ENCODE peak calls at places on chromosome 6, in seven cellular contexts. One of them, this sample, is unnamed.

GRCh38 chr6:29696147-29697129 is 15.5 kb upstream of the ZFP57 start:
- DNase-seq in ELR: peak
- DNase-seq in SW480: no peak
- DNase-seq in astrocyte of the hippocampus: no peak
- DNase-seq in HCT116: no peak
- DNase-seq in K562: peak
- DNase-seq in NCI-H1417 treated with DMSO at 0.1 percent for 48 hours: no peak
- DNase-seq in this sample: no peak

GRCh38 chr6:169966312-169967181 is 215.1 kb downstream of the ERMARD start:
- DNase-seq in ELR: no peak
- DNase-seq in SW480: no peak
- DNase-seq in astrocyte of the hippocampus: no peak
- DNase-seq in HCT116: no peak
- DNase-seq in K562: no peak
- DNase-seq in NCI-H1417 treated with DMSO at 0.1 percent for 48 hours: no peak
- DNase-seq in this sample: no peak

GRCh38 chr6:144335914-144336313 is 50.8 kb downstream of the UTRN start:
- DNase-seq in ELR: peak
- DNase-seq in SW480: peak
- DNase-seq in astrocyte of the hippocampus: no peak
- DNase-seq in HCT116: peak
- DNase-seq in K562: no peak
- DNase-seq in NCI-H1417 treated with DMSO at 0.1 percent for 48 hours: no peak
- DNase-seq in this sample: no peak

GRCh38 chr6:17354700-17355403 is 38.5 kb upstream of the CAP2 start:
- DNase-seq in ELR: peak
- DNase-seq in SW480: peak
- DNase-seq in astrocyte of the hippocampus: peak
- DNase-seq in HCT116: peak
- DNase-seq in K562: no peak
- DNase-seq in NCI-H1417 treated with DMSO at 0.1 percent for 48 hours: no peak
- DNase-seq in this sample: no peak

GRCh38 chr6:170067923-170068360 is 222.9 kb downstream of the DLL1 start:
- DNase-seq in ELR: no peak
- DNase-seq in SW480: no peak
- DNase-seq in astrocyte of the hippocampus: no peak
- DNase-seq in HCT116: no peak
- DNase-seq in K562: no peak
- DNase-seq in NCI-H1417 treated with DMSO at 0.1 percent for 48 hours: no peak
- DNase-seq in this sample: no peak

GRCh38 chr6:109484161-109484560 is 1.1 kb upstream of the ZBTB24 start:
- DNase-seq in ELR: no peak
- DNase-seq in SW480: no peak
- DNase-seq in astrocyte of the hippocampus: no peak
- DNase-seq in HCT116: no peak
- DNase-seq in K562: no peak
- DNase-seq in NCI-H1417 treated with DMSO at 0.1 percent for 48 hours: no peak
- DNase-seq in this sample: no peak

GRCh38 chr6:131916847-131917246 is 34.3 kb downstream of the CCN2 start:
- DNase-seq in ELR: no peak
- DNase-seq in SW480: no peak
- DNase-seq in astrocyte of the hippocampus: peak
- DNase-seq in HCT116: no peak
- DNase-seq in K562: no peak
- DNase-seq in NCI-H1417 treated with DMSO at 0.1 percent for 48 hours: no peak
- DNase-seq in this sample: no peak

GRCh38 chr6:115001726-115002436 is 659.1 kb upstream of the HS3ST5 start:
- DNase-seq in ELR: peak
- DNase-seq in SW480: peak
- DNase-seq in astrocyte of the hippocampus: no peak
- DNase-seq in HCT116: no peak
- DNase-seq in K562: no peak
- DNase-seq in NCI-H1417 treated with DMSO at 0.1 percent for 48 hours: no peak
- DNase-seq in this sample: no peak

GRCh38 chr6:11854418-11855165 is 76.0 kb upstream of the ADTRP start:
- DNase-seq in ELR: peak
- DNase-seq in SW480: no peak
- DNase-seq in astrocyte of the hippocampus: peak
- DNase-seq in HCT116: no peak
- DNase-seq in K562: peak
- DNase-seq in NCI-H1417 treated with DMSO at 0.1 percent for 48 hours: no peak
- DNase-seq in this sample: peak

GRCh38 chr6:169420912-169421543 is 167.4 kb upstream of the THBS2 start:
- DNase-seq in ELR: no peak
- DNase-seq in SW480: peak
- DNase-seq in astrocyte of the hippocampus: peak
- DNase-seq in HCT116: peak
- DNase-seq in K562: peak
- DNase-seq in NCI-H1417 treated with DMSO at 0.1 percent for 48 hours: no peak
- DNase-seq in this sample: no peak

GRCh38 chr6:13769655-13770053 is 44.7 kb downstream of the MCUR1 start:
- DNase-seq in ELR: no peak
- DNase-seq in SW480: no peak
- DNase-seq in astrocyte of the hippocampus: no peak
- DNase-seq in HCT116: no peak
- DNase-seq in K562: no peak
- DNase-seq in NCI-H1417 treated with DMSO at 0.1 percent for 48 hours: no peak
- DNase-seq in this sample: no peak

GRCh38 chr6:123417411-123417810 is 219.3 kb downstream of the TRDN start:
- DNase-seq in ELR: no peak
- DNase-seq in SW480: no peak
- DNase-seq in astrocyte of the hippocampus: no peak
- DNase-seq in HCT116: no peak
- DNase-seq in K562: no peak
- DNase-seq in NCI-H1417 treated with DMSO at 0.1 percent for 48 hours: no peak
- DNase-seq in this sample: no peak

GRCh38 chr6:15911753-15912504 is 217.0 kb upstream of the MYLIP start:
- DNase-seq in ELR: no peak
- DNase-seq in SW480: no peak
- DNase-seq in astrocyte of the hippocampus: no peak
- DNase-seq in HCT116: no peak
- DNase-seq in K562: no peak
- DNase-seq in NCI-H1417 treated with DMSO at 0.1 percent for 48 hours: no peak
- DNase-seq in this sample: no peak

GRCh38 chr6:3841066-3841454 is 8.1 kb upstream of the FAM50B start:
- DNase-seq in ELR: peak
- DNase-seq in SW480: no peak
- DNase-seq in astrocyte of the hippocampus: no peak
- DNase-seq in HCT116: no peak
- DNase-seq in K562: no peak
- DNase-seq in NCI-H1417 treated with DMSO at 0.1 percent for 48 hours: no peak
- DNase-seq in this sample: no peak

GRCh38 chr6:75349262-75349984 is 64.8 kb upstream of the TMEM30A start:
- DNase-seq in ELR: peak
- DNase-seq in SW480: no peak
- DNase-seq in astrocyte of the hippocampus: peak
- DNase-seq in HCT116: no peak
- DNase-seq in K562: peak
- DNase-seq in NCI-H1417 treated with DMSO at 0.1 percent for 48 hours: no peak
- DNase-seq in this sample: no peak

GRCh38 chr6:164838068-164838615 is 471.3 kb downstream of the C6orf118 start:
- DNase-seq in ELR: no peak
- DNase-seq in SW480: no peak
- DNase-seq in astrocyte of the hippocampus: no peak
- DNase-seq in HCT116: no peak
- DNase-seq in K562: no peak
- DNase-seq in NCI-H1417 treated with DMSO at 0.1 percent for 48 hours: no peak
- DNase-seq in this sample: no peak

GRCh38 chr6:157328108-157328692 is 4.9 kb upstream of the TMEM242 start:
- DNase-seq in ELR: peak
- DNase-seq in SW480: no peak
- DNase-seq in astrocyte of the hippocampus: no peak
- DNase-seq in HCT116: no peak
- DNase-seq in K562: no peak
- DNase-seq in NCI-H1417 treated with DMSO at 0.1 percent for 48 hours: no peak
- DNase-seq in this sample: peak

GRCh38 chr6:39801456-39802251 is 9.5 kb downstream of the DAAM2 start:
- DNase-seq in ELR: no peak
- DNase-seq in SW480: no peak
- DNase-seq in astrocyte of the hippocampus: peak
- DNase-seq in HCT116: no peak
- DNase-seq in K562: no peak
- DNase-seq in NCI-H1417 treated with DMSO at 0.1 percent for 48 hours: no peak
- DNase-seq in this sample: no peak

GRCh38 chr6:133396630-133397335 is 155.6 kb downstream of the EYA4 start:
- DNase-seq in ELR: no peak
- DNase-seq in SW480: no peak
- DNase-seq in astrocyte of the hippocampus: peak
- DNase-seq in HCT116: no peak
- DNase-seq in K562: no peak
- DNase-seq in NCI-H1417 treated with DMSO at 0.1 percent for 48 hours: no peak
- DNase-seq in this sample: peak

GRCh38 chr6:160428069-160428430 is 79.9 kb downstream of the SLC22A3 start:
- DNase-seq in ELR: no peak
- DNase-seq in SW480: no peak
- DNase-seq in astrocyte of the hippocampus: peak
- DNase-seq in HCT116: no peak
- DNase-seq in K562: no peak
- DNase-seq in NCI-H1417 treated with DMSO at 0.1 percent for 48 hours: no peak
- DNase-seq in this sample: no peak

GRCh38 chr6:30060634-30060981 is 457 bp upstream of the POLR1H start:
- DNase-seq in ELR: peak
- DNase-seq in SW480: no peak
- DNase-seq in astrocyte of the hippocampus: peak
- DNase-seq in HCT116: no peak
- DNase-seq in K562: peak
- DNase-seq in NCI-H1417 treated with DMSO at 0.1 percent for 48 hours: no peak
- DNase-seq in this sample: no peak

GRCh38 chr6:154508573-154509375 is 1.7 kb downstream of the CNKSR3 start:
- DNase-seq in ELR: peak
- DNase-seq in SW480: no peak
- DNase-seq in astrocyte of the hippocampus: peak
- DNase-seq in HCT116: no peak
- DNase-seq in K562: peak
- DNase-seq in NCI-H1417 treated with DMSO at 0.1 percent for 48 hours: no peak
- DNase-seq in this sample: no peak

GRCh38 chr6:72622094-72622540 is 253 bp downstream of the KCNQ5 start:
- DNase-seq in ELR: peak
- DNase-seq in SW480: no peak
- DNase-seq in astrocyte of the hippocampus: peak
- DNase-seq in HCT116: no peak
- DNase-seq in K562: peak
- DNase-seq in NCI-H1417 treated with DMSO at 0.1 percent for 48 hours: peak
- DNase-seq in this sample: peak